ENCODE peak calls at places on chromosomes 7 and 10, in five cellular contexts. K is AG08396; E is omental fat pad; F is mesothelial cell of epicardium; L is stimulated activated CD8-positive, alpha-beta memory T cell treated with anti-CD3 and anti-CD28 coated beads, Interleukin-7, amount 100 ng/mL, for 24 hours. S is an unnamed sample.

GRCh38 chr10:114309111-114309651 is 70.1 kb downstream of the VWA2 start:
- DNase-seq in K (peak), E (no peak), F (no peak), L (no peak), S (peak)

GRCh38 chr7:50208335-50208982 is 96.1 kb upstream of the IKZF1 start:
- DNase-seq in K (no peak), E (no peak), F (no peak), L (no peak), S (no peak)

GRCh38 chr7:16357921-16358320 is 63.4 kb downstream of the CRPPA start:
- DNase-seq in K (no peak), E (no peak), F (no peak), L (no peak), S (no peak)

GRCh38 chr10:43238462-43238861 is 28.4 kb downstream of the RASGEF1A start:
- DNase-seq in K (no peak), E (peak), F (peak), L (no peak), S (no peak)

GRCh38 chr7:84337386-84337785 is 142.8 kb upstream of the SEMA3A start:
- DNase-seq in K (peak), E (no peak), F (no peak), L (no peak), S (peak)

GRCh38 chr7:48643420-48644013 is 280.8 kb upstream of the CDC14C start:
- DNase-seq in K (no peak), E (no peak), F (no peak), L (no peak), S (no peak)

GRCh38 chr10:13079776-13080050 is 20.2 kb upstream of the OPTN start:
- DNase-seq in K (no peak), E (no peak), F (no peak), L (no peak), S (no peak)

GRCh38 chr10:76456190-76456589 is 1024.8 kb downstream of the LRMDA start:
- DNase-seq in K (no peak), E (no peak), F (no peak), L (no peak), S (no peak)

GRCh38 chr10:7195118-7195517 is 215.7 kb downstream of the SFMBT2 start:
- DNase-seq in K (no peak), E (no peak), F (no peak), L (no peak), S (no peak)

GRCh38 chr10:79223001-79223345 is 124.3 kb upstream of the PPIF start:
- DNase-seq in K (no peak), E (no peak), F (no peak), L (no peak), S (no peak)

GRCh38 chr7:7793921-7794320 is 75.5 kb upstream of the RPA3 start:
- DNase-seq in K (no peak), E (no peak), F (no peak), L (no peak), S (no peak)

GRCh38 chr7:127968547-127968946 is 62.7 kb downstream of the LRRC4 start:
- DNase-seq in K (no peak), E (no peak), F (no peak), L (no peak), S (peak)